ENCODE peak calls at places on chromosome 3, in ten cellular contexts. One of them, this sample, is unnamed.

GRCh38 chr3:69081583-69082262 is 1.6 kb upstream of the UBA3 start:
- DNase-seq in body of pancreas: no peak
- DNase-seq in fibroblast of the conjunctiva: no peak
- DNase-seq in stimulated activated CD8-positive, alpha-beta memory T cell treated with anti-CD3 and anti-CD28 coated beads, Interleukin-15, amount 100 ng/mL, for 1 hour: no peak
- DNase-seq in dorsolateral prefrontal cortex: no peak
- DNase-seq in HL-60: no peak
- DNase-seq in mesothelial cell of epicardium: no peak
- DNase-seq in left ventricle myocardium superior: no peak
- DNase-seq in HEK293T: no peak
- DNase-seq in activated CD8-positive, alpha-beta memory T cell treated with anti-CD3 and anti-CD28 coated beads for 48 hours: no peak
- DNase-seq in this sample: no peak

GRCh38 chr3:27669505-27670085 is 52.5 kb downstream of the EOMES start:
- DNase-seq in body of pancreas: no peak
- DNase-seq in HEK293T: no peak
- DNase-seq in fibroblast of the conjunctiva: no peak
- DNase-seq in dorsolateral prefrontal cortex: no peak
- DNase-seq in left ventricle myocardium superior: no peak
- DNase-seq in HL-60: peak; percentile 12
- DNase-seq in activated CD8-positive, alpha-beta memory T cell treated with anti-CD3 and anti-CD28 coated beads for 48 hours: no peak
- DNase-seq in stimulated activated CD8-positive, alpha-beta memory T cell treated with anti-CD3 and anti-CD28 coated beads, Interleukin-15, amount 100 ng/mL, for 1 hour: no peak
- DNase-seq in mesothelial cell of epicardium: no peak
- DNase-seq in this sample: no peak

GRCh38 chr3:51588724-51589123 is 50.2 kb downstream of the RAD54L2 start:
- DNase-seq in activated CD8-positive, alpha-beta memory T cell treated with anti-CD3 and anti-CD28 coated beads for 48 hours: no peak
- DNase-seq in fibroblast of the conjunctiva: no peak
- DNase-seq in mesothelial cell of epicardium: no peak
- DNase-seq in stimulated activated CD8-positive, alpha-beta memory T cell treated with anti-CD3 and anti-CD28 coated beads, Interleukin-15, amount 100 ng/mL, for 1 hour: no peak
- DNase-seq in left ventricle myocardium superior: no peak
- DNase-seq in HL-60: no peak
- DNase-seq in dorsolateral prefrontal cortex: no peak
- DNase-seq in body of pancreas: no peak
- DNase-seq in HEK293T: no peak
- DNase-seq in this sample: no peak

GRCh38 chr3:101950985-101951733 is 101.8 kb downstream of the NFKBIZ start:
- DNase-seq in activated CD8-positive, alpha-beta memory T cell treated with anti-CD3 and anti-CD28 coated beads for 48 hours: no peak
- DNase-seq in mesothelial cell of epicardium: no peak
- DNase-seq in left ventricle myocardium superior: no peak
- DNase-seq in HL-60: no peak
- DNase-seq in body of pancreas: no peak
- DNase-seq in HEK293T: no peak
- DNase-seq in stimulated activated CD8-positive, alpha-beta memory T cell treated with anti-CD3 and anti-CD28 coated beads, Interleukin-15, amount 100 ng/mL, for 1 hour: no peak
- DNase-seq in dorsolateral prefrontal cortex: no peak
- DNase-seq in fibroblast of the conjunctiva: no peak
- DNase-seq in this sample: no peak

GRCh38 chr3:71247221-71247947 is 336.1 kb downstream of the FOXP1 start:
- DNase-seq in stimulated activated CD8-positive, alpha-beta memory T cell treated with anti-CD3 and anti-CD28 coated beads, Interleukin-15, amount 100 ng/mL, for 1 hour: no peak
- DNase-seq in mesothelial cell of epicardium: peak; percentile 46
- DNase-seq in fibroblast of the conjunctiva: no peak
- DNase-seq in activated CD8-positive, alpha-beta memory T cell treated with anti-CD3 and anti-CD28 coated beads for 48 hours: no peak
- DNase-seq in dorsolateral prefrontal cortex: no peak
- DNase-seq in left ventricle myocardium superior: peak; percentile 40
- DNase-seq in HL-60: no peak
- DNase-seq in HEK293T: peak; percentile 78
- DNase-seq in body of pancreas: no peak
- DNase-seq in this sample: no peak

GRCh38 chr3:196339493-196340254 is 1.5 kb upstream of the TM4SF19 start:
- DNase-seq in activated CD8-positive, alpha-beta memory T cell treated with anti-CD3 and anti-CD28 coated beads for 48 hours: no peak
- DNase-seq in fibroblast of the conjunctiva: peak; percentile 43
- DNase-seq in left ventricle myocardium superior: no peak
- DNase-seq in body of pancreas: no peak
- DNase-seq in HL-60: peak; percentile 55
- DNase-seq in dorsolateral prefrontal cortex: no peak
- DNase-seq in stimulated activated CD8-positive, alpha-beta memory T cell treated with anti-CD3 and anti-CD28 coated beads, Interleukin-15, amount 100 ng/mL, for 1 hour: no peak
- DNase-seq in HEK293T: no peak
- DNase-seq in mesothelial cell of epicardium: no peak
- DNase-seq in this sample: no peak

GRCh38 chr3:113574213-113574612 is 41.9 kb downstream of the SIDT1 start:
- DNase-seq in mesothelial cell of epicardium: no peak
- DNase-seq in stimulated activated CD8-positive, alpha-beta memory T cell treated with anti-CD3 and anti-CD28 coated beads, Interleukin-15, amount 100 ng/mL, for 1 hour: no peak
- DNase-seq in dorsolateral prefrontal cortex: no peak
- DNase-seq in left ventricle myocardium superior: no peak
- DNase-seq in activated CD8-positive, alpha-beta memory T cell treated with anti-CD3 and anti-CD28 coated beads for 48 hours: no peak
- DNase-seq in HL-60: no peak
- DNase-seq in HEK293T: no peak
- DNase-seq in body of pancreas: no peak
- DNase-seq in fibroblast of the conjunctiva: no peak
- DNase-seq in this sample: no peak

GRCh38 chr3:57464801-57465200 is 79.3 kb downstream of the DNAH12 start:
- DNase-seq in HEK293T: peak; percentile 16
- DNase-seq in left ventricle myocardium superior: no peak
- DNase-seq in fibroblast of the conjunctiva: no peak
- DNase-seq in mesothelial cell of epicardium: no peak
- DNase-seq in stimulated activated CD8-positive, alpha-beta memory T cell treated with anti-CD3 and anti-CD28 coated beads, Interleukin-15, amount 100 ng/mL, for 1 hour: no peak
- DNase-seq in dorsolateral prefrontal cortex: no peak
- DNase-seq in HL-60: no peak
- DNase-seq in activated CD8-positive, alpha-beta memory T cell treated with anti-CD3 and anti-CD28 coated beads for 48 hours: no peak
- DNase-seq in body of pancreas: no peak
- DNase-seq in this sample: no peak

GRCh38 chr3:120637836-120638559 is 41.9 kb downstream of the NDUFB4 start:
- DNase-seq in body of pancreas: no peak
- DNase-seq in dorsolateral prefrontal cortex: no peak
- DNase-seq in stimulated activated CD8-positive, alpha-beta memory T cell treated with anti-CD3 and anti-CD28 coated beads, Interleukin-15, amount 100 ng/mL, for 1 hour: no peak
- DNase-seq in fibroblast of the conjunctiva: no peak
- DNase-seq in left ventricle myocardium superior: no peak
- DNase-seq in activated CD8-positive, alpha-beta memory T cell treated with anti-CD3 and anti-CD28 coated beads for 48 hours: no peak
- DNase-seq in mesothelial cell of epicardium: no peak
- DNase-seq in HL-60: peak; percentile 63
- DNase-seq in HEK293T: no peak
- DNase-seq in this sample: no peak

GRCh38 chr3:66098436-66098835 is 59.7 kb upstream of the MAGI1 start:
- DNase-seq in body of pancreas: no peak
- DNase-seq in mesothelial cell of epicardium: no peak
- DNase-seq in left ventricle myocardium superior: no peak
- DNase-seq in activated CD8-positive, alpha-beta memory T cell treated with anti-CD3 and anti-CD28 coated beads for 48 hours: no peak
- DNase-seq in stimulated activated CD8-positive, alpha-beta memory T cell treated with anti-CD3 and anti-CD28 coated beads, Interleukin-15, amount 100 ng/mL, for 1 hour: no peak
- DNase-seq in HL-60: no peak
- DNase-seq in fibroblast of the conjunctiva: peak; percentile 23
- DNase-seq in HEK293T: no peak
- DNase-seq in dorsolateral prefrontal cortex: no peak
- DNase-seq in this sample: no peak

GRCh38 chr3:13451301-13451673 is 28.8 kb upstream of the HDAC11 start:
- DNase-seq in body of pancreas: peak; percentile 19
- DNase-seq in fibroblast of the conjunctiva: no peak
- DNase-seq in mesothelial cell of epicardium: no peak
- DNase-seq in HEK293T: no peak
- DNase-seq in dorsolateral prefrontal cortex: no peak
- DNase-seq in left ventricle myocardium superior: no peak
- DNase-seq in activated CD8-positive, alpha-beta memory T cell treated with anti-CD3 and anti-CD28 coated beads for 48 hours: no peak
- DNase-seq in HL-60: no peak
- DNase-seq in stimulated activated CD8-positive, alpha-beta memory T cell treated with anti-CD3 and anti-CD28 coated beads, Interleukin-15, amount 100 ng/mL, for 1 hour: no peak
- DNase-seq in this sample: no peak

GRCh38 chr3:40877651-40878463 is 321.4 kb upstream of the CTNNB1 start:
- DNase-seq in fibroblast of the conjunctiva: peak; percentile 83
- DNase-seq in HL-60: no peak
- DNase-seq in activated CD8-positive, alpha-beta memory T cell treated with anti-CD3 and anti-CD28 coated beads for 48 hours: no peak
- DNase-seq in mesothelial cell of epicardium: no peak
- DNase-seq in stimulated activated CD8-positive, alpha-beta memory T cell treated with anti-CD3 and anti-CD28 coated beads, Interleukin-15, amount 100 ng/mL, for 1 hour: no peak
- DNase-seq in body of pancreas: peak; percentile 80
- DNase-seq in dorsolateral prefrontal cortex: peak; percentile 47
- DNase-seq in left ventricle myocardium superior: peak; percentile 69
- DNase-seq in HEK293T: no peak
- DNase-seq in this sample: no peak

GRCh38 chr3:8840556-8840955 is 71.1 kb upstream of the OXTR start:
- DNase-seq in activated CD8-positive, alpha-beta memory T cell treated with anti-CD3 and anti-CD28 coated beads for 48 hours: no peak
- DNase-seq in HEK293T: no peak
- DNase-seq in dorsolateral prefrontal cortex: no peak
- DNase-seq in stimulated activated CD8-positive, alpha-beta memory T cell treated with anti-CD3 and anti-CD28 coated beads, Interleukin-15, amount 100 ng/mL, for 1 hour: no peak
- DNase-seq in mesothelial cell of epicardium: no peak
- DNase-seq in HL-60: no peak
- DNase-seq in body of pancreas: no peak
- DNase-seq in fibroblast of the conjunctiva: no peak
- DNase-seq in left ventricle myocardium superior: no peak
- DNase-seq in this sample: no peak

GRCh38 chr3:48240000-48240710 is 749 bp upstream of the ZNF589 start:
- DNase-seq in stimulated activated CD8-positive, alpha-beta memory T cell treated with anti-CD3 and anti-CD28 coated beads, Interleukin-15, amount 100 ng/mL, for 1 hour: no peak
- DNase-seq in HEK293T: peak; percentile 31
- DNase-seq in mesothelial cell of epicardium: no peak
- DNase-seq in HL-60: no peak
- DNase-seq in fibroblast of the conjunctiva: no peak
- DNase-seq in dorsolateral prefrontal cortex: no peak
- DNase-seq in body of pancreas: no peak
- DNase-seq in left ventricle myocardium superior: no peak
- DNase-seq in activated CD8-positive, alpha-beta memory T cell treated with anti-CD3 and anti-CD28 coated beads for 48 hours: no peak
- DNase-seq in this sample: no peak

GRCh38 chr3:149080011-149080698 is 6.2 kb downstream of the HLTF start:
- DNase-seq in mesothelial cell of epicardium: no peak
- DNase-seq in HL-60: no peak
- DNase-seq in dorsolateral prefrontal cortex: no peak
- DNase-seq in left ventricle myocardium superior: no peak
- DNase-seq in activated CD8-positive, alpha-beta memory T cell treated with anti-CD3 and anti-CD28 coated beads for 48 hours: no peak
- DNase-seq in body of pancreas: no peak
- DNase-seq in fibroblast of the conjunctiva: no peak
- DNase-seq in HEK293T: no peak
- DNase-seq in stimulated activated CD8-positive, alpha-beta memory T cell treated with anti-CD3 and anti-CD28 coated beads, Interleukin-15, amount 100 ng/mL, for 1 hour: no peak
- DNase-seq in this sample: no peak

This sample was measured in central memory CD8-positive, alpha-beta T cell.